ENCODE peak calls at places on chromosomes 13 and 19, in ten cellular contexts. E is caudate nucleus; O is germinal center; L is CD4-positive, CD25-positive, alpha-beta regulatory T cell; P is AG08395; S is NCI-H1092; D is Peyer's patch; K is AG10803; Y is effector CD4-positive, alpha-beta T cell; Z is GM19239. C is an unnamed sample.

GRCh38 chr19:13155472-13156284 is 5.5 kb downstream of the IER2 start:
- DNase-seq in S (no peak), Z (no peak), O (peak), P (peak), E (no peak), Y (peak), D (peak), K (peak), L (peak), C (peak)

GRCh38 chr13:25708268-25708667 is 336.5 kb downstream of the ATP8A2 start:
- DNase-seq in L (no peak), K (no peak), E (no peak), P (no peak), O (no peak), D (no peak), Y (no peak), Z (no peak), S (no peak), C (no peak)

GRCh38 chr13:27967203-27967735 is 1.8 kb downstream of the CDX2 start:
- DNase-seq in Y (no peak), O (no peak), E (no peak), D (no peak), K (no peak), P (no peak), Z (no peak), L (no peak), S (no peak), C (no peak)

GRCh38 chr13:44662515-44662914 is 86.4 kb upstream of the TSC22D1 start:
- DNase-seq in Y (no peak), E (no peak), K (no peak), P (no peak), Z (no peak), L (no peak), D (no peak), S (no peak), O (no peak), C (no peak)

GRCh38 chr19:40771101-40771539 is 4.2 kb upstream of the MIA start:
- DNase-seq in Y (no peak), E (no peak), P (no peak), K (no peak), Z (no peak), L (peak), O (no peak), D (no peak), S (no peak), C (no peak)

GRCh38 chr19:6738726-6739389 is 622 bp upstream of the TRIP10 start:
- DNase-seq in Z (no peak), D (peak), E (no peak), O (no peak), K (no peak), Y (peak), L (peak), P (no peak), S (no peak), C (no peak)

GRCh38 chr13:105598551-105598950 is 936.9 kb downstream of the EFNB2 start:
- DNase-seq in E (no peak), L (no peak), Z (no peak), S (no peak), D (no peak), Y (no peak), P (peak), K (peak), O (no peak), C (no peak)

GRCh38 chr13:30898721-30899188 is 7.3 kb upstream of the MEDAG start:
- DNase-seq in D (no peak), P (peak), Y (no peak), Z (no peak), E (no peak), S (no peak), O (no peak), K (peak), L (no peak), C (no peak)

GRCh38 chr13:48808689-48809088 is 155.0 kb downstream of the CYSLTR2 start:
- DNase-seq in S (no peak), L (no peak), E (no peak), K (peak), O (no peak), P (peak), D (no peak), Y (no peak), Z (no peak), C (no peak)

GRCh38 chr19:43798026-43798545 is 4.2 kb downstream of the LYPD5 start:
- DNase-seq in S (no peak), E (no peak), L (no peak), O (no peak), Z (no peak), P (no peak), D (no peak), Y (no peak), K (no peak), C (no peak)

GRCh38 chr13:95509521-95510315 is 42.8 kb upstream of the CLDN10 start:
- DNase-seq in S (no peak), D (no peak), L (no peak), E (no peak), Y (no peak), P (peak), Z (no peak), O (no peak), K (peak), C (no peak)

GRCh38 chr19:7068599-7068998 is 904 bp upstream of the ZNF557 start:
- DNase-seq in Y (no peak), Z (no peak), E (no peak), D (no peak), P (no peak), K (no peak), L (no peak), O (no peak), S (no peak), C (no peak)

GRCh38 chr19:3415695-3416094 is 49.3 kb downstream of the NFIC start:
- DNase-seq in P (no peak), D (no peak), E (no peak), L (no peak), S (no peak), Y (no peak), Z (no peak), O (no peak), K (no peak), C (no peak)

GRCh38 chr13:104586010-104586746 is 1520.0 kb upstream of the SLC10A2 start:
- DNase-seq in P (peak), L (no peak), Y (no peak), Z (no peak), S (no peak), O (no peak), K (no peak), D (peak), E (no peak), C (no peak)

GRCh38 chr19:45154064-45154827 is 6.5 kb downstream of the NKPD1 start:
- DNase-seq in S (no peak), O (no peak), K (peak), E (no peak), D (no peak), Y (no peak), L (no peak), P (peak), Z (no peak), C (no peak)

GRCh38 chr19:7515091-7515470 is 822 bp upstream of the ZNF358 start:
- DNase-seq in K (no peak), E (no peak), D (peak), P (no peak), O (no peak), S (no peak), Z (no peak), Y (no peak), L (no peak), C (no peak)